ENCODE peak calls at places on chromosomes 3 and 15, in eight cellular contexts. W is psoas muscle; N is tibial artery; M is right cardiac atrium; B is naive thymus-derived CD4-positive, alpha-beta T cell; V is A549; I is H9; S is lower lobe of right lung. O is an unnamed sample. For H3K4me1, the result is how much of the 10 kb centered on the place peaks cover.

GRCh38 chr3:72938471-72939265 is 50.8 kb downstream of the GXYLT2 start:
- DNase-seq in W (peak), N (peak), M (peak), B (peak), V (peak), I (no peak), S (no peak), O (peak)

GRCh38 chr3:41974223-41974622 is 12.3 kb upstream of the ULK4 start:
- DNase-seq in W (no peak), N (no peak), M (no peak), B (no peak), V (no peak), I (no peak), S (no peak), O (no peak)

GRCh38 chr15:75338661-75339240 is 2.9 kb downstream of the COMMD4 start:
- DNase-seq in W (no peak), N (no peak), M (no peak), B (no peak), V (no peak), I (no peak), S (no peak), O (no peak)

GRCh38 chr3:56796202-56796601 is 5.5 kb downstream of the ARHGEF3 start:
- DNase-seq in W (no peak), N (no peak), M (no peak), B (no peak), V (no peak), I (no peak), S (no peak), O (no peak)

GRCh38 chr3:94036909-94037507 is 8.6 kb upstream of the STX19 start:
- DNase-seq in W (no peak), N (no peak), M (no peak), B (no peak), V (peak), I (no peak), S (no peak), O (no peak)

GRCh38 chr3:183824761-183825379 is 507 bp downstream of the MAP6D1 start:
- DNase-seq in W (peak), N (no peak), M (peak), B (peak), V (no peak), I (peak), S (no peak), O (no peak)

GRCh38 chr3:31762888-31763351 is 218.1 kb downstream of the OSBPL10 start:
- DNase-seq in W (no peak), N (no peak), M (no peak), B (no peak), V (no peak), I (no peak), S (no peak), O (no peak)

GRCh38 chr3:38015485-38015884 is 14.0 kb downstream of the PLCD1 start:
- DNase-seq in W (no peak), N (no peak), M (no peak), B (no peak), V (no peak), I (no peak), S (no peak), O (no peak)

GRCh38 chr3:4994823-4995499 is 15.7 kb downstream of the BHLHE40 start:
- DNase-seq in W (peak), N (peak), M (peak), B (no peak), V (peak), I (no peak), S (no peak), O (no peak)

GRCh38 chr15:86328658-86329057 is 249.0 kb downstream of the AGBL1 start:
- DNase-seq in W (no peak), N (no peak), M (no peak), B (no peak), V (no peak), I (no peak), S (no peak), O (no peak)

GRCh38 chr3:143975549-143976152 is 4.0 kb downstream of the DIPK2A start:
- DNase-seq in W (no peak), N (no peak), M (no peak), B (no peak), V (peak), I (no peak), S (no peak), O (peak)

GRCh38 chr3:41364736-41365135 is 165.4 kb downstream of the CTNNB1 start:
- DNase-seq in W (no peak), N (no peak), M (no peak), B (no peak), V (no peak), I (no peak), S (no peak), O (no peak)

GRCh38 chr3:43768594-43768993 is 77.9 kb downstream of the ABHD5 start:
- DNase-seq in W (no peak), N (peak), M (peak), B (no peak), V (no peak), I (no peak), S (peak), O (no peak)

GRCh38 chr3:43256714-43257461 is 29.5 kb upstream of the SNRK start:
- DNase-seq in W (no peak), N (no peak), M (no peak), B (no peak), V (no peak), I (no peak), S (no peak), O (no peak)

GRCh38 chr3:8882171-8882593 is 81.1 kb downstream of the RAD18 start:
- DNase-seq in W (no peak), N (no peak), M (no peak), B (no peak), V (no peak), I (peak), S (no peak), O (no peak)

GRCh38 chr3:170961616-170962400 is 53.4 kb upstream of the EIF5A2 start:
- DNase-seq in W (no peak), N (no peak), M (no peak), B (peak), V (peak), I (no peak), S (no peak), O (peak)

GRCh38 chr3:141360888-141361598 is 7.3 kb upstream of the ZBTB38 start:
- DNase-seq in W (no peak), N (no peak), M (no peak), B (peak), V (peak), I (no peak), S (no peak), O (peak)

GRCh38 chr15:92011611-92012367 is 158.3 kb downstream of the SLCO3A1 start:
- DNase-seq in W (peak), N (no peak), M (peak), B (no peak), V (no peak), I (peak), S (no peak), O (no peak)

GRCh38 chr15:36831125-36831914 is 251.9 kb downstream of the CDIN1 start:
- DNase-seq in W (no peak), N (no peak), M (no peak), B (no peak), V (no peak), I (no peak), S (no peak), O (no peak)

GRCh38 chr15:39360417-39360816 is 220.5 kb upstream of the THBS1 start:
- DNase-seq in W (no peak), N (no peak), M (no peak), B (no peak), V (no peak), I (no peak), S (no peak), O (no peak)
- H3K4me1 ChIP-seq in W (under half), N (half or more), M (under half), B (under half), V (under half), I (under half), S (under half), O (under half)

GRCh38 chr3:152622813-152623167 is 212.1 kb upstream of the P2RY1 start:
- DNase-seq in W (no peak), N (no peak), M (no peak), B (no peak), V (no peak), I (no peak), S (no peak), O (no peak)

GRCh38 chr3:152617609-152618008 is 217.3 kb upstream of the P2RY1 start:
- DNase-seq in W (no peak), N (no peak), M (no peak), B (no peak), V (no peak), I (no peak), S (no peak), O (no peak)

GRCh38 chr3:152621967-152622812 is 212.7 kb upstream of the P2RY1 start:
- DNase-seq in W (no peak), N (no peak), M (no peak), B (no peak), V (no peak), I (no peak), S (no peak), O (no peak)

GRCh38 chr3:152621006-152621868 is 213.7 kb upstream of the P2RY1 start:
- DNase-seq in W (no peak), N (no peak), M (no peak), B (no peak), V (no peak), I (no peak), S (no peak), O (no peak)

DNA sequence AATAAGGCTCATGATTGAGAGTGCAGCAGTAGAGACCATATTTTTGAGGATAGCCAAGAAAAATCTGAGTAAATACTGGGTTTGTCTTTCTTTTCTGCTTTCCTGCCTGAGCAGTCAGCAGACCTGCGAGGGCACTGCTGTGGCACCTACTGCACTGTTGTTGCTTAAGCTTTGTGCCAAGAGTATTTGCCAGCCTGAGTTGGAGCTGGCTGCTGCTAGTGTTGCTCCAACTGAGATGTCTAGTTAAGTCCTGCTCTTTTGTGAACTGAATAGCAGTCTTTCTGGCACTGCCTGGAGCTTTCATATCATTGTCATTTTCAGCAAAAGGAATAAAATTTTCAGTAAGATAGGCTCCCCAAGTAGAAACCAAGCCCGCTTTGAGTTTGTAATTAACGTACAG is 214.5 kb upstream of the P2RY1 start:
- DNase-seq in W (no peak), N (no peak), M (peak), B (no peak), V (no peak), I (no peak), S (no peak), O (no peak)
- H3K4me1 ChIP-seq in W (under half), N (under half), M (under half), B (under half), V (under half), I (under half), S (under half), O (under half)

DNA sequence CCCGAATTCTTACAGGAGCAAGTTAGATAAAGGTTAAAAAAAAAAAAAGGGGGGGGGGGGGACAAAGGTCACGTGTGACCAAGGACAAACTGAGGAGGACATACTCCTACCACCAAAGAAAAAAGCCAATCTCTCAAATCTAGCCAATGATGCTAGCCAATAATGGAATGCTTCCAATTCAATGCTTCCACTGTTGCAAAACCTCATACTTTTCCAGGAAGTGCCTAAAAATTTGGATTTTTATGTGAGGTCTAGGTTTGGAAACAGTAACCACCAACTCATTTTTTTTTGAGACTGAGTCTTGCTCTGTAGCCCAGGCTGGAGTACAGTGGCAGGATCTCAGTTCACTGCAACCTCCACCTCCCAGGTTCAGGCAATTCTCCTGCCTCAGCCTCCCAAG is 11.4 kb downstream of the MSL2 start:
- DNase-seq in W (no peak), N (no peak), M (no peak), B (no peak), V (no peak), I (no peak), S (no peak), O (no peak)
- H3K4me1 ChIP-seq in W (half or more), N (half or more), M (under half), B (half or more), V (half or more), I (under half), S (half or more), O (half or more)

DNA sequence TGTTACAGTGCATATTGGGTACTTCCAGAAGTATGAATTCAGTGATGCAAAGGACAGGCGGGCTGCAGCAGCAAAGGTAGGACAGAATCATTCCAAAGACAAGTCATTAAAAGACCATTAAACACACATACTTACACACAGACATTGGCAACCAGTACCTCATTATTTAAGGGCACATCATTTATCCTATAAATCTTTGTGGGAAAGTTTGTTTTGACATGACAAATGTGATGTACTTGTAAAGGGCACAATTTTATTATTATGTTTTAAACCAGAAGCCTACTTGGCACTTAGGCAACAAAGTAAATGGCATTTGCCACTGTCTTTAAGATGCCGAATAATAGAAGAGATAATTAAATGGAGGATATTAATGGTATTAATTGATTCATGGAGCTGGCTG is 22.7 kb downstream of the ARIH1 start:
- DNase-seq in W (no peak), N (no peak), M (no peak), B (no peak), V (no peak), I (no peak), S (no peak), O (no peak)
- H3K4me1 ChIP-seq in W (half or more), N (half or more), M (under half), B (under half), V (under half), I (under half), S (half or more), O (half or more)

DNA sequence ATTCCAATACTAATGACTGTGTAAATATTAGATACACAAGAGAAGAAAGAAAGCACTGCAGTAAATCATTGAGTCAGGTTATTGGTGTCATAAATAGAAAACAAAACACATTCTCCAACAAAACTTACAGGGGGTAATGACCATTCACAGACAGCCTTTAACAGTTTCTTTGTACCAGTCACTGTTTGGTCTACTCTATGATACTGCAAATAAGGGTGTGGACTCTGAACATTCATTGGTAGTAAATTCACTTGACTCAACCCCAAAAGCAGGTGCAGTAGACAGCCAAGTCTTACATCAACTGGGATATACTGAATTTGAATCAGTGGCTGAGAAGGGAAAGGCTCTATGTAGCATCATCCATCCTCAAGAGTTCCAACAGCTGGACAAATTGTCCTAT is 463.5 kb downstream of the FOXP1 start:
- DNase-seq in W (no peak), N (no peak), M (no peak), B (no peak), V (peak), I (no peak), S (no peak), O (no peak)
- H3K4me1 ChIP-seq in W (under half), N (half or more), M (under half), B (under half), V (under half), I (under half), S (under half), O (half or more)

GRCh38 chr15:89330881-89331595 is 3.6 kb downstream of the POLG start:
- DNase-seq in W (no peak), N (no peak), M (no peak), B (no peak), V (no peak), I (no peak), S (no peak), O (no peak)
- H3K4me1 ChIP-seq in W (under half), N (half or more), M (under half), B (half or more), V (under half), I (under half), S (half or more), O (half or more)